ENCODE peak calls at places on chromosome 21, in five cellular contexts. J is neural progenitor cell, A is SK-N-SH, P is GM23338, Q is PC-3. N is an unnamed sample.

GRCh38 chr21:20902511-20902910 is 95.7 kb upstream of the NCAM2 start:
- DNase-seq in J (no peak), A (no peak), P (no peak), Q (no peak), N (no peak)

GRCh38 chr21:29301703-29302102 is 3.0 kb downstream of the BACH1 start:
- DNase-seq in J (no peak), A (no peak), P (no peak), Q (no peak), N (no peak)

GRCh38 chr21:28899220-28899619 is 93.5 kb downstream of the LTN1 start:
- DNase-seq in J (no peak), A (no peak), P (no peak), Q (no peak), N (no peak)

GRCh38 chr21:44865561-44866280 is 7.8 kb downstream of the PTTG1IP start:
- DNase-seq in J (no peak), A (no peak), P (no peak), Q (peak), N (no peak)

GRCh38 chr21:14559144-14559543 is 13.0 kb upstream of the SAMSN1 start:
- DNase-seq in J (no peak), A (no peak), P (no peak), Q (no peak), N (no peak)

GRCh38 chr21:33578214-33578613 is 10.3 kb downstream of the DONSON start:
- DNase-seq in J (no peak), A (no peak), P (no peak), Q (no peak), N (no peak)

GRCh38 chr21:31201548-31201947 is 142.5 kb downstream of the TIAM1 start:
- DNase-seq in J (no peak), A (no peak), P (no peak), Q (no peak), N (no peak)

GRCh38 chr21:28521932-28522826 is 470.5 kb downstream of the LTN1 start:
- DNase-seq in J (peak), A (peak), P (peak), Q (peak), N (peak)

GRCh38 chr21:31132574-31133242 is 94.4 kb upstream of the KRTAP19-8 start:
- DNase-seq in J (no peak), A (no peak), P (no peak), Q (no peak), N (no peak)

GRCh38 chr21:38662224-38662568 is 143.5 kb upstream of the ETS2 start:
- DNase-seq in J (no peak), A (no peak), P (peak), Q (no peak), N (no peak)

GRCh38 chr21:38659936-38660332 is 145.8 kb upstream of the ETS2 start:
- DNase-seq in J (no peak), A (no peak), P (peak), Q (no peak), N (no peak)

GRCh38 chr21:38661296-38662223 is 144.2 kb upstream of the ETS2 start:
- DNase-seq in J (peak), A (peak), P (peak), Q (no peak), N (no peak)

GRCh38 chr21:38663282-38663681 is 142.4 kb upstream of the ETS2 start:
- DNase-seq in J (no peak), A (no peak), P (no peak), Q (no peak), N (no peak)

DNA sequence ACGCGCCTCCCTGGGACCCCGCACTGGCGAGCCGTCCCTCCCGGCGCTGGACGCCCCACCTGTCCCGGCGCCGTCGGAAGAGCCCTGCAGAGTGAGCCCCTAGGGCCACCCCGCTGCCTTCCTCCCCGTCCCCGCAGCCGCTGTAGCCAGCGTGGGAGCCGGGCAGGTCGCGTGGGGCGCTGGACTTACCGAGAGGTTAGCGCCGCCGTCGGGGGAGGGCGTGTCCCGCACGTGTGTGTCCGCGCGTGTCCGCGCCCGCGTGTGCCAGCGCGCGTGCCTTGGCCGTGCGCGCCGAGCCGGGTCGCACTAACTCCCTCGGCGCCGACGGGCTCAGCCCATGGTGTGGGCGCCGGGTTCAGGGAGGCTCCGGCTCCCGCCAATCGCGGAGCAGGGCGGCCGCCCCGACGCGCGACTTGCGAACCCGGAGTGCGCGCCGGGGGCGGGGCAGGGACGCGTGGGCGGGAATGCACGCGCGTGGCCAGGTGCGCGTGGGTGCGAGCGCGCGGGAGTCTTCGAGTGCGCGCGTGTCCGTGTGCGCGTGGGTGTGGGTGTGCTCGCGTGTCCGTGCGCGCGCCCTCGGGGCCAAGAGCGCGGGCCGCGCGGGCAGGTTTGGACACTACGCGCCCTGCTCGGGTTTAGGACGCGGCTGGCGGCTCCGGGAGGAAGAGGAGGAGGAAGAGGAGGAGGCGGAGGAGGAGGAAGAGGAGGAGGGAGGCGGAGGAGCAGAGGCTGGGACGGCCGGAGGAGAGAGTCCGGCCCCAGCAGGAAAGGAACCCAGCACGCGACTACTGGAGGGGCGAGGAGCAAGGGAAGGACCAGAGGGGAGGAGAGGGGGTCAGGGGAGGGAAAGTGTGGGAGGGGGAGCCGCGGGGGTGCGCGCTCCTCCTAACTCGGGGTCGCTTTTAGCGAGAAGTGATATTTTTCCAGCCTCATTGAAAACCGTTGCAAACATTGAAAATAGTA is 145.1 kb upstream of the ETS2 start:
- DNase-seq in J (peak), A (peak), P (peak), Q (no peak), N (no peak)
- TF ChIP-seq EZH2phosphoT487 in J (peak), A (no peak), P (no peak), Q (no peak), N (no peak)

GRCh38 chr21:41211041-41211426 is 43.1 kb downstream of the BACE2 start:
- DNase-seq in J (no peak), A (no peak), P (no peak), Q (no peak), N (no peak)

GRCh38 chr21:41204736-41205135 is 36.8 kb downstream of the BACE2 start:
- DNase-seq in J (no peak), A (no peak), P (no peak), Q (no peak), N (no peak)

GRCh38 chr21:41210405-41211040 is 42.6 kb downstream of the BACE2 start:
- DNase-seq in J (peak), A (no peak), P (peak), Q (no peak), N (no peak)

GRCh38 chr21:41208946-41209345 is 41.0 kb downstream of the BACE2 start:
- DNase-seq in J (no peak), A (no peak), P (no peak), Q (no peak), N (no peak)

GRCh38 chr21:41207401-41208388 is 39.7 kb downstream of the BACE2 start:
- DNase-seq in J (no peak), A (no peak), P (no peak), Q (no peak), N (no peak)
- TF ChIP-seq EZH2phosphoT487 in J (no peak), A (no peak), P (no peak), Q (no peak), N (no peak)

GRCh38 chr21:45991606-45992301 is 10.2 kb downstream of the COL6A1 start:
- DNase-seq in J (no peak), A (no peak), P (no peak), Q (no peak), N (no peak)

GRCh38 chr21:45989355-45990048 is 7.9 kb downstream of the COL6A1 start:
- DNase-seq in J (no peak), A (no peak), P (no peak), Q (no peak), N (no peak)

GRCh38 chr21:45988366-45989347 is 7.1 kb downstream of the COL6A1 start:
- DNase-seq in J (no peak), A (no peak), P (no peak), Q (no peak), N (no peak)

GRCh38 chr21:45990741-45991605 is 9.4 kb downstream of the COL6A1 start:
- DNase-seq in J (no peak), A (no peak), P (no peak), Q (no peak), N (no peak)

DNA sequence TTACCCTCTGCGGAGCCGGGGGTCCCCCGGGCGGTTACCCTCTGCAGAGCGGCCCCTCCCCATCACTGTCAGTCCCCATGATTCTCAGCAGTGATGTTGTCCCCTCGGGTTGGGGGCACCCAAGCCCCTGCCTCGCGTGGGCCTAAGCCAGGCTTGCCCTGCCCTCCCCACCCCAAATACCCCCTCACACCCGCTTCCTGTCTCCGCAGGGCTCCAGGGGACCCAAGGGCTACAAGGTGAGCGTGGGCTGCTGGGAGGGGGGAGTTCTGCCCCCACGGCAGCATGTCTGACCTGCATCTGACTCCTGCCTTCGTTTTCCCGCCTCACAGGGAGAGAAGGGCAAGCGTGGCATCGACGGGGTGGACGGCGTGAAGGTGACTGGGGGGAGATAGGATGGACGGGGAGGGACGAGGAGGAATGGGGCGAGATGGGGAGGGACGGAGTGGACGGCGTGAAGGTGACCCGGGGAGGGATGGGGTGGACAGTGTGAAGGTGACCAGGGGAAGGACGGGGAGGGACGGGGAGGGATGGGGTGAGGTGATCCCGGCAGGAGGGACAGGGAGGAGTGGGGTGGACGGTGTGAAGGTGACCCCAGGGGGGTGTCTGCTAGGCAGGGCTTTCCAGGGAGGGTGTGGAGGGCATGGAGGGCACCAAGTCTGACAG is 8.6 kb downstream of the COL6A1 start:
- DNase-seq in J (no peak), A (no peak), P (no peak), Q (no peak), N (no peak)
- TF ChIP-seq EZH2phosphoT487 in J (no peak), A (no peak), P (no peak), Q (no peak), N (no peak)

DNA sequence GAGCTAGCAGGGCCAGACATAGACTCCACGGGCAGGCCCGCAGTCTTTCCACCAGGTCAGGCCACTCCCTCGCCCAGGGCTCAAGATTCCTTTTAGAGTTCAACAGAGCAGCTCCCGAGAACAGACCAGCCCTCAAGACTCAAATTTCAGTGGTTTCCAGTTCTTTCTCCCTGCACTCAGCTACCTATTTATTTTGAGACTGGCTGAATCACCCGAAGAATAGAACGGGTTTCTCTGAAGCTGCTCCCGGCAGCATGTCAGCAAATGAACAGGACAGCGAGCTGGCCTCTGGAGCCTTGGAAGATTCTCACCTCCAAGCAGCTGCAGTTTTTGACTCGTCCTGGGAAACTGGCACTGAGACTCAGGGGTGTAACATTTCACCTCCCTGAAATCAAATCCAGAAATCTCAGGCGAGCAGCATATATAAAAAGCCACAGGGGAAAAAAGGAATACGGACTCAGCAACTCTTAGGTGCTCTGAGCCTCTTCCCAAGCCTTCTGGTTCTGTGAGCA is 177.9 kb downstream of the CLIC6 start:
- DNase-seq in J (peak), A (no peak), P (no peak), Q (peak), N (no peak)
- TF ChIP-seq EZH2phosphoT487 in J (no peak), A (no peak), P (no peak), Q (no peak), N (no peak)

GRCh38 chr21:26850116-26850643 is 5.0 kb upstream of the ADAMTS1 start:
- DNase-seq in J (peak), A (peak), P (peak), Q (peak), N (peak)
- TF ChIP-seq EZH2phosphoT487 in J (no peak), A (no peak), P (no peak), Q (no peak), N (no peak)

DNA sequence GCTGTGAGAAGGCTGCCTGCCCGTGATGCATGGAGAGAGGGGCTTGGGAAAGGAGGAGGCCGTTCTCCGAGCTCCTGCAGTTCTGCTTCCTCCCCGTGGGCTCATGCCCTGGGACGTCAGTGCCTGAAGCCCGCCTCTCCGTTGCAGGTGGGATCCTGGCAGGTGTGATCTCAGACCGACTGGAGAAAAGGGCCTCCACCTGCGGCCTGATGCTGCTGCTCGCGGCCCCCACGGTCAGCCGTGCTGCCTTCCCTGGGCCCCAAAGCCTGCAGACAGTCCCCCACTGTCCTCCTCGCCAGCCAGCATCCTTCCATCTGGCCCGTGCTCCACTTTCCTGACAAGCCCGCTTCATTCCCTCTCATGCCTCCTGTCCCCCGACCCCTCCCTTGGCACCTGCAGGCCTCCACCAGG is 50.9 kb downstream of the SLC37A1 start:
- DNase-seq in J (no peak), A (no peak), P (no peak), Q (no peak), N (no peak)
- TF ChIP-seq EZH2phosphoT487 in J (no peak), A (no peak), P (no peak), Q (no peak), N (no peak)

DNA sequence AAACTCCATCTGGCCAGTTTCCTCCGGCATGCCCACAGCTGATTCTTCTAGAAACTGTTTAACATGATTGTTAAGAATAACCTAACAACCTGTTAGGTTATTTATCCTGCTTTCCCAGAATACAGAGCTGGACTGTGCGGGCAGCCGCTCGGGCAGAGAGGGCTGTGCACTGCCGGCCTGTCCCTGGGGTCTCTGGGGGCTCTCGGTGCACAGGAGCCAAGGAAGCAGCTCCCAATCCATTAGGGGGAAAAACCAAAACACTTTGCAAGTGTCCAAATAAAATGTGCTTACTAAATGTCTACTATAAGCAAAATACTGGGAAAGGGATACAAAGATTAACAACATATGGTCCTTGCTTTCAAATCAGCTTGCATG is 50.8 kb downstream of the HLCS start:
- DNase-seq in J (no peak), A (no peak), P (no peak), Q (no peak), N (no peak)
- TF ChIP-seq EZH2phosphoT487 in J (no peak), A (no peak), P (no peak), Q (no peak), N (no peak)